ENCODE peak calls at places on chromosomes 7 and 10, in ten cellular contexts. Q is RWPE1; H is LHCN-M2; S is activated CD8-positive, alpha-beta memory T cell treated with anti-CD3 and anti-CD28 coated beads for 4 hours; M is AG08396; C is tibial artery; R is colonic mucosa; V is mammary epithelial cell; Z is T follicular helper cell; N is activated gamma-delta T cell treated with Interleukin-2 at 50 U/mL for 16 hours. F is an unnamed sample.

GRCh38 chr7:130904031-130904757 is 170.2 kb upstream of the KLF14 start:
- DNase-seq in C (no peak), V (peak), Q (peak), N (no peak), Z (no peak), S (no peak), M (no peak), H (peak), R (no peak), F (peak)

GRCh38 chr7:143345428-143345900 is 17.0 kb downstream of the FAM131B start:
- DNase-seq in V (peak), S (peak), Q (no peak), Z (peak), N (peak), H (no peak), C (peak), R (peak), M (peak), F (no peak)

GRCh38 chr10:7412482-7413251 is 1.8 kb upstream of the SFMBT2 start:
- DNase-seq in Z (no peak), N (peak), M (no peak), V (no peak), S (no peak), C (no peak), R (peak), H (no peak), Q (no peak), F (no peak)

GRCh38 chr7:129767120-129768011 is 155.8 kb downstream of the NRF1 start:
- DNase-seq in C (no peak), S (no peak), H (no peak), Q (no peak), Z (no peak), N (no peak), M (peak), R (no peak), V (no peak), F (no peak)

GRCh38 chr10:76245951-76246495 is 814.6 kb downstream of the LRMDA start:
- DNase-seq in Q (no peak), V (no peak), R (no peak), H (no peak), N (no peak), S (no peak), M (no peak), Z (no peak), C (no peak), F (no peak)

GRCh38 chr7:158546626-158547025 is 41.0 kb downstream of the PTPRN2 start:
- DNase-seq in V (no peak), N (no peak), Z (no peak), S (no peak), Q (no peak), R (no peak), C (no peak), M (no peak), H (no peak), F (no peak)

GRCh38 chr10:28214185-28214584 is 88.7 kb downstream of the MPP7 start:
- DNase-seq in Z (no peak), N (no peak), H (no peak), M (no peak), S (no peak), R (no peak), C (no peak), V (no peak), Q (no peak), F (no peak)

GRCh38 chr7:130268463-130269317 is 2.0 kb downstream of the CPA2 start:
- DNase-seq in S (no peak), Z (no peak), Q (no peak), V (no peak), M (no peak), H (no peak), R (no peak), C (no peak), N (no peak), F (no peak)

GRCh38 chr7:158413962-158414961 is 173.4 kb downstream of the PTPRN2 start:
- DNase-seq in V (no peak), C (no peak), R (no peak), M (no peak), S (no peak), Z (no peak), H (no peak), Q (no peak), N (no peak), F (no peak)

GRCh38 chr7:29479606-29480200 is 83.9 kb upstream of the PRR15 start:
- DNase-seq in V (no peak), R (no peak), H (no peak), Q (no peak), Z (no peak), S (no peak), M (no peak), C (no peak), N (no peak), F (no peak)

GRCh38 chr7:80677629-80678028 is 39.2 kb downstream of the CD36 start:
- DNase-seq in C (no peak), R (no peak), H (no peak), S (no peak), Z (no peak), Q (peak), N (no peak), V (peak), M (no peak), F (no peak)

GRCh38 chr10:83943920-83944319 is 195.4 kb upstream of the GHITM start:
- DNase-seq in S (no peak), Q (no peak), C (no peak), R (no peak), H (no peak), V (no peak), N (no peak), Z (no peak), M (no peak), F (no peak)

GRCh38 chr7:117127585-117128168 is 174.4 kb downstream of the ST7 start:
- DNase-seq in M (no peak), S (peak), N (peak), C (peak), H (peak), Q (peak), Z (peak), V (peak), R (peak), F (no peak)

GRCh38 chr7:132935608-132936007 is 146.3 kb downstream of the CHCHD3 start:
- DNase-seq in R (no peak), C (no peak), S (no peak), V (no peak), Q (no peak), H (no peak), M (no peak), Z (no peak), N (no peak), F (no peak)

GRCh38 chr10:23516530-23516929 is 77.7 kb downstream of the OTUD1 start:
- DNase-seq in V (peak), R (no peak), Z (no peak), Q (peak), M (no peak), N (no peak), S (no peak), H (peak), C (no peak), F (no peak)

GRCh38 chr10:99981581-99982199 is 28.1 kb downstream of the DNMBP start:
- DNase-seq in V (no peak), R (no peak), Q (no peak), N (no peak), S (no peak), Z (no peak), M (no peak), H (no peak), C (no peak), F (no peak)

GRCh38 chr10:93437946-93438795 is 44.0 kb downstream of the MYOF start:
- DNase-seq in R (no peak), Q (no peak), V (peak), S (no peak), M (no peak), H (peak), Z (no peak), C (no peak), N (no peak), F (no peak)

GRCh38 chr7:144137501-144137900 is 14.5 kb downstream of the OR2A14 start:
- DNase-seq in R (no peak), Q (no peak), C (no peak), M (no peak), H (no peak), Z (no peak), V (no peak), N (no peak), S (no peak), F (no peak)

GRCh38 chr10:124719213-124719851 is 24.8 kb downstream of the FAM53B start:
- DNase-seq in C (no peak), S (peak), Q (peak), Z (peak), N (peak), R (peak), V (peak), H (peak), M (peak), F (no peak)

GRCh38 chr7:48106906-48107659 is 18.0 kb downstream of the UPP1 start:
- DNase-seq in Z (no peak), C (no peak), H (no peak), M (no peak), S (no peak), R (no peak), Q (no peak), V (no peak), N (no peak), F (no peak)

GRCh38 chr10:71522438-71523144 is 125.9 kb downstream of the CDH23 start:
- DNase-seq in S (no peak), V (no peak), Q (no peak), R (no peak), N (no peak), M (no peak), Z (no peak), H (no peak), C (no peak), F (no peak)

GRCh38 chr10:132708441-132708840 is 77.5 kb downstream of the NKX6-2 start:
- DNase-seq in M (no peak), H (no peak), N (no peak), C (no peak), Q (no peak), R (no peak), S (no peak), Z (no peak), V (no peak), F (no peak)

GRCh38 chr7:110856704-110857103 is 234.2 kb upstream of the LRRN3 start:
- DNase-seq in N (no peak), S (no peak), H (peak), V (peak), Q (no peak), M (no peak), C (no peak), Z (no peak), R (no peak), F (no peak)

GRCh38 chr7:105180002-105180401 is 166.0 kb downstream of the KMT2E start:
- DNase-seq in V (no peak), Q (no peak), M (no peak), H (no peak), Z (no peak), C (no peak), N (no peak), R (no peak), S (no peak), F (no peak)

GRCh38 chr10:17454801-17455520 is 566 bp upstream of the ST8SIA6 start:
- DNase-seq in N (no peak), S (no peak), H (no peak), R (no peak), V (no peak), Q (no peak), Z (no peak), C (no peak), M (no peak), F (peak)

GRCh38 chr10:75469018-75469616 is 37.7 kb downstream of the LRMDA start:
- DNase-seq in S (no peak), H (peak), V (peak), N (no peak), M (peak), R (peak), Q (peak), C (peak), Z (no peak), F (peak)

F was measured in HTR-8/SVneo.